ENCODE peak calls at places on chromosomes 5 and 9, in seven cellular contexts. R is right lobe of liver, C is esophagus squamous epithelium, G is Peyer's patch, N is A549, I is lower leg skin, X is tibial nerve. L is an unnamed sample.
A peak's percentile ranks its signal among the peaks of the same experiment; 100 is the strongest.

GRCh38 chr9:69542942-69543704 is 129.0 kb downstream of the APBA1 start:
- DNase-seq in R (no peak), C (no peak), G (no peak), N (no peak), I (no peak), X (no peak), L (no peak)

GRCh38 chr5:20570486-20570885 is 582.5 kb upstream of the CDH18 start:
- DNase-seq in R (no peak), C (no peak), G (no peak), N (no peak), I (no peak), X (no peak), L (no peak)

GRCh38 chr9:123772967-123773366 is 157.0 kb downstream of the DENND1A start:
- DNase-seq in R (no peak), C (no peak), G (no peak), N (no peak), I (no peak), X (no peak), L (no peak)

GRCh38 chr5:34660444-34660843 is 4.3 kb downstream of the RAI14 start:
- DNase-seq in R (no peak), C (no peak), G (no peak), N (no peak), I (no peak), X (no peak), L (no peak)

GRCh38 chr9:133784731-133785561 is 46.8 kb upstream of the SARDH start:
- DNase-seq in R (no peak), C (no peak), G (no peak), N (no peak), I (no peak), X (no peak), L (no peak)

GRCh38 chr5:132204736-132205135 is 22.9 kb downstream of the P4HA2 start:
- DNase-seq in R (no peak), C (no peak), G (no peak), N (no peak), I (no peak), X (no peak), L (no peak)

GRCh38 chr5:120599576-120599975 is 135.5 kb downstream of the PRR16 start:
- DNase-seq in R (no peak), C (no peak), G (no peak), N (no peak), I (no peak), X (no peak), L (no peak)

GRCh38 chr5:111411321-111411720 is 101.0 kb downstream of the STARD4 start:
- DNase-seq in R (no peak), C (no peak), G (no peak), N (no peak), I (no peak), X (no peak), L (no peak)

GRCh38 chr5:32020971-32021370 is 153.1 kb downstream of the GOLPH3 start:
- DNase-seq in R (no peak), C (no peak), G (no peak), N (no peak), I (no peak), X (no peak), L (no peak)

GRCh38 chr5:93378073-93378472 is 202.9 kb downstream of the NR2F1-AS1 start:
- DNase-seq in R (no peak), C (no peak), G (no peak), N (no peak), I (no peak), X (no peak), L (no peak)

GRCh38 chr9:134381671-134382505 is 55.6 kb downstream of the RXRA start:
- DNase-seq in R (peak; percentile 67), C (no peak), G (peak; percentile 64), N (no peak), I (no peak), X (no peak), L (no peak)

DNA sequence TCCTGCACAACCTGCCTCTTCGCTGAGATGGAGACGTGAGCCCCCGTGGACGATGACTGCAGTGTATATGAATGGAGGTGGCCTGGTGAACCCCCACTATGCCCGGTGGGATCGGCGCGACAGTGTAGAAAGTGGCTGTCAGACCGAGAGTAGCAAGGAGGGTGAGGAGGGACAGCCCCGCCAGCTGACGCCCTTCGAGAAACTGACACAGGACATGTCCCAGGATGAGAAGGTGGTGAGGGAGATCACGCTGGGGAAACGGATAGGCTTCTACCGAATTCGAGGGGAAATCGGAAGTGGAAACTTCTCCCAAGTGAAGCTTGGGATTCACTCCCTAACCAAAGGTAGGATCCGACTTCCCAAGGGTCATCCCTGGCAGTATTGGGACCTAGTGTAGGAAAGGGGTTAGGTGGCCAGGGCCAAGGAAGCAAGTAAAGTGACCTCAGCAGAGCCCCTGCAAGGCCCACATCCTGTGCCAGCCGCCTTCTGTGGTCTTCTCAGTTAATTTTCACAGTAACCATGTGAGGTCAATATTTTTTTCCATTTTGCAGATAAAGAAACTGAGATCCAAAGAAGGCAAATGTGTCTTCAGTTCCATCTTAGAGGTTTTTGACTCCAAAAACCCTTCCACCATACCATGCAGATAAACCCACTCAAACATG is 53.8 kb downstream of the NIM1K start:
- DNase-seq in R (no peak), C (no peak), G (no peak), N (no peak), I (no peak), X (no peak), L (no peak)
- TF ChIP-seq POLR2A in R (no peak), C (no peak), G (no peak), N (no peak), I (no peak), X (no peak), L (no peak)

DNA sequence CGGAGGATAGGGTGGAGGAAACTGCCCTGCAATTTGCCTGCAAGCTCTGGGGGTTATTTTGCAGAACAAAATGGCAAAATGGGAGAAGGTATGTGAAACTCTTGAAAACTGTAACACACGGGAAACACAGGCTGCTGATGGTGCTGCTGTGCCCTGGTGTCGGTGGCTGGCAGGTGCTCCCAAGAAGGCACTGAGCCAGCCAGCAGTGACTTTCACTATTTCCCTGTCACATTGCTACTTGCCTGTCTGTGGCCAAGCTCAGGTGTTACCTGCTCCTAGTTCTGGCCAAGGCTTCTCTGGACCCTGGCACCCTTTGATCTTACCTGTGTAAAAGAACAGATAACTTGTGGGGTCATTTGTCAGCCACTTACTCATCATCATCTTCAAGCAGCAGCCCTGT is 102.2 kb downstream of the CMYA5 start:
- DNase-seq in R (peak; percentile 54), C (no peak), G (no peak), N (no peak), I (no peak), X (no peak), L (no peak)
- TF ChIP-seq POLR2A in R (no peak), C (no peak), G (no peak), N (no peak), I (no peak), X (no peak), L (no peak)

GRCh38 chr9:99121604-99122003 is 16.7 kb downstream of the TGFBR1 start:
- DNase-seq in R (no peak), C (no peak), G (no peak), N (no peak), I (no peak), X (no peak), L (no peak)
- TF ChIP-seq POLR2A in R (no peak), C (no peak), G (no peak), N (no peak), I (no peak), X (no peak), L (no peak)

GRCh38 chr5:176823076-176823481 is 12.7 kb downstream of the UNC5A start:
- DNase-seq in R (no peak), C (no peak), G (no peak), N (no peak), I (no peak), X (no peak), L (no peak)

GRCh38 chr5:176825957-176826356 is 15.6 kb downstream of the UNC5A start:
- DNase-seq in R (no peak), C (no peak), G (no peak), N (no peak), I (no peak), X (no peak), L (no peak)

GRCh38 chr5:176825234-176825633 is 14.9 kb downstream of the UNC5A start:
- DNase-seq in R (no peak), C (no peak), G (no peak), N (no peak), I (no peak), X (no peak), L (no peak)

GRCh38 chr5:176823869-176824412 is 13.6 kb downstream of the UNC5A start:
- DNase-seq in R (no peak), C (no peak), G (no peak), N (no peak), I (no peak), X (no peak), L (no peak)

DNA sequence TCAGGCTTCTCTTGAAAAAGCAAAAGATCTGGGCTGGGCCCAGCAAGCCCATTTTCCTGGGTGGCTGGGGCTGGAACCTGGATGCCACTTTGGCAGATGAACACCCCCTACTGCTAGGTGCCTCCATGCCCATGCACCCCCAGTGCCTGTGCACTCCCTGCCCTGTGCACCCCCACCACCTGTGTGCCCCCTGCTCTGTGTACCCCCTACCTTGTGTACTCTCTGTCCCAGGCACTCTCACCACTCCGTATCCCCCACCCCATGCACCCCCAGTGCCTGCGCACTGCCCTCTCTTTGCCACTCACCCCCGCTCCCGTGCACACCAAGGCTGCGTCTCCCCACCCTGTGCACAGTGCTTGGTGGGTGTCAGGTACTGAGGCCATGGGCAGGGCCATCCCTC is 14.2 kb downstream of the UNC5A start:
- DNase-seq in R (no peak), C (no peak), G (no peak), N (no peak), I (no peak), X (no peak), L (no peak)
- TF ChIP-seq POLR2A in R (no peak), C (no peak), G (no peak), N (no peak), I (no peak), X (no peak), L (no peak)

DNA sequence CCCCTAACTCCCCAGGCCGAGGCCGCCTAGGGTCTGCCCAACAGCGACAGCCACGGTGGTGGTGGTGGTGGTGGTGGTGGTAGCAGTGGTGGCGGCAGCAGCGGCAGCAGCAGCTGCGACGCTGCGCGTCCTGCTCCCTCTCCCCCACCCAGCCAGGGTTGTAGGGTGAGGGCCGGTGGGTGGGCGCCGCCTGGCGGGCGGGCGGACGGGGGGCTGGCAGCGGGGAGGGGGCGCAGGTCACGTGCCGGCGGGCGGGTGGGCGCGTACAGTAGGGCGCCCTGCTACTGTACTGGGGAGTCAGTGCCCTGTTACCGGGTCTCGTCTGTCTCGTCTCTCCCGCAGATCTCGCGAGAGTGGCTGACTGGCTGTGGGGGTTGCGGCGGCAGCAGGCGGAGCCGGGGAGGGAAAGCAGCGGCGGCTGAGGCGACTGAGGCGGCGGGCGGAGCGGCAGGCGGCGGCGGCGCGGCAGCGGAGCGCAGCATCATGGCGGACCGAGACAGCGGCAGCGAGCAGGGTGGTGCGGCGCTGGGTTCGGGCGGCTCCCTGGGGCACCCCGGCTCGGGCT is at the start of gene PURA:
- DNase-seq in R (peak; percentile 97), C (peak; percentile 70), G (peak; percentile 97), N (peak; percentile 92), I (peak; percentile 95), X (peak; percentile 95), L (peak; percentile 92)
- TF ChIP-seq POLR2A in R (peak; percentile 72), C (no peak), G (peak; percentile 81), N (peak; percentile 85), I (no peak), X (peak; percentile 73), L (peak; percentile 87)

L was measured in prostate gland.